ENCODE peak calls at places on chromosomes 7 and 10, in six cellular contexts. One of them, this sample, is unnamed.

GRCh38 chr10:79029478-79030390 is 39.0 kb upstream of the ZMIZ1 start:
- DNase-seq in cardiac fibroblast: no peak
- DNase-seq in neural crest cell: no peak
- DNase-seq in endodermal cell: peak
- DNase-seq in bronchial epithelial cell: no peak
- DNase-seq in WERI-Rb-1: peak
- DNase-seq in this sample: no peak

GRCh38 chr10:61486738-61487396 is 33.7 kb upstream of the TMEM26 start:
- DNase-seq in endodermal cell: no peak
- DNase-seq in bronchial epithelial cell: peak
- DNase-seq in neural crest cell: no peak
- DNase-seq in WERI-Rb-1: no peak
- DNase-seq in cardiac fibroblast: peak
- DNase-seq in this sample: no peak

GRCh38 chr7:77674878-77675277 is 21.4 kb upstream of the RSBN1L start:
- DNase-seq in endodermal cell: no peak
- DNase-seq in bronchial epithelial cell: peak
- DNase-seq in WERI-Rb-1: no peak
- DNase-seq in cardiac fibroblast: peak
- DNase-seq in neural crest cell: no peak
- DNase-seq in this sample: no peak

GRCh38 chr7:38070718-38071117 is 107.3 kb upstream of the STARD3NL start:
- DNase-seq in WERI-Rb-1: peak
- DNase-seq in bronchial epithelial cell: peak
- DNase-seq in neural crest cell: no peak
- DNase-seq in cardiac fibroblast: peak
- DNase-seq in endodermal cell: peak
- DNase-seq in this sample: no peak

GRCh38 chr10:113907166-113907565 is 52.7 kb downstream of the NHLRC2 start:
- DNase-seq in bronchial epithelial cell: no peak
- DNase-seq in WERI-Rb-1: no peak
- DNase-seq in endodermal cell: no peak
- DNase-seq in cardiac fibroblast: peak
- DNase-seq in neural crest cell: no peak
- DNase-seq in this sample: no peak

GRCh38 chr7:102291056-102291915 is 4.6 kb downstream of the SH2B2 start:
- DNase-seq in WERI-Rb-1: no peak
- DNase-seq in neural crest cell: no peak
- DNase-seq in cardiac fibroblast: no peak
- DNase-seq in endodermal cell: no peak
- DNase-seq in bronchial epithelial cell: peak
- DNase-seq in this sample: no peak

GRCh38 chr10:1203216-1203615 is 147.0 kb downstream of the WDR37 start:
- DNase-seq in cardiac fibroblast: no peak
- DNase-seq in bronchial epithelial cell: no peak
- DNase-seq in WERI-Rb-1: no peak
- DNase-seq in endodermal cell: no peak
- DNase-seq in neural crest cell: no peak
- DNase-seq in this sample: no peak

GRCh38 chr7:103574536-103574935 is 128.5 kb upstream of the SLC26A5 start:
- DNase-seq in cardiac fibroblast: no peak
- DNase-seq in endodermal cell: no peak
- DNase-seq in WERI-Rb-1: no peak
- DNase-seq in neural crest cell: no peak
- DNase-seq in bronchial epithelial cell: no peak
- DNase-seq in this sample: no peak

GRCh38 chr7:131292141-131292905 is 35.4 kb upstream of the MKLN1 start:
- DNase-seq in bronchial epithelial cell: no peak
- DNase-seq in WERI-Rb-1: no peak
- DNase-seq in neural crest cell: no peak
- DNase-seq in endodermal cell: no peak
- DNase-seq in cardiac fibroblast: no peak
- DNase-seq in this sample: no peak

GRCh38 chr10:73576178-73576889 is 14.8 kb downstream of the USP54 start:
- DNase-seq in WERI-Rb-1: no peak
- DNase-seq in neural crest cell: no peak
- DNase-seq in endodermal cell: no peak
- DNase-seq in cardiac fibroblast: peak
- DNase-seq in bronchial epithelial cell: peak
- DNase-seq in this sample: no peak

GRCh38 chr10:80159166-80159888 is 26.8 kb downstream of the PLAC9 start:
- DNase-seq in bronchial epithelial cell: no peak
- DNase-seq in endodermal cell: no peak
- DNase-seq in neural crest cell: no peak
- DNase-seq in cardiac fibroblast: no peak
- DNase-seq in WERI-Rb-1: no peak
- DNase-seq in this sample: no peak

GRCh38 chr7:144784943-144785342 is 50.9 kb downstream of the TPK1 start:
- DNase-seq in cardiac fibroblast: peak
- DNase-seq in neural crest cell: no peak
- DNase-seq in bronchial epithelial cell: no peak
- DNase-seq in endodermal cell: no peak
- DNase-seq in WERI-Rb-1: no peak
- DNase-seq in this sample: no peak

GRCh38 chr10:85124592-85124991 is 796.2 kb downstream of the CCSER2 start:
- DNase-seq in endodermal cell: no peak
- DNase-seq in neural crest cell: no peak
- DNase-seq in bronchial epithelial cell: peak
- DNase-seq in WERI-Rb-1: no peak
- DNase-seq in cardiac fibroblast: no peak
- DNase-seq in this sample: no peak

GRCh38 chr7:17075601-17076000 is 193.8 kb upstream of the AGR3 start:
- DNase-seq in cardiac fibroblast: no peak
- DNase-seq in endodermal cell: no peak
- DNase-seq in neural crest cell: no peak
- DNase-seq in bronchial epithelial cell: no peak
- DNase-seq in WERI-Rb-1: no peak
- DNase-seq in this sample: no peak

GRCh38 chr10:13839430-13839986 is 252.7 kb downstream of the PRPF18 start:
- DNase-seq in endodermal cell: peak
- DNase-seq in cardiac fibroblast: peak
- DNase-seq in bronchial epithelial cell: peak
- DNase-seq in neural crest cell: no peak
- DNase-seq in WERI-Rb-1: no peak
- DNase-seq in this sample: no peak

GRCh38 chr7:1902231-1902855 is 232.3 kb downstream of the ELFN1 start:
- DNase-seq in cardiac fibroblast: no peak
- DNase-seq in bronchial epithelial cell: no peak
- DNase-seq in endodermal cell: no peak
- DNase-seq in WERI-Rb-1: no peak
- DNase-seq in neural crest cell: no peak
- DNase-seq in this sample: no peak

GRCh38 chr7:25305831-25306230 is 77.5 kb upstream of the NPVF start:
- DNase-seq in cardiac fibroblast: no peak
- DNase-seq in bronchial epithelial cell: peak
- DNase-seq in endodermal cell: no peak
- DNase-seq in WERI-Rb-1: no peak
- DNase-seq in neural crest cell: no peak
- DNase-seq in this sample: no peak

GRCh38 chr10:6669269-6669859 is 89.3 kb upstream of the PRKCQ start:
- DNase-seq in neural crest cell: peak
- DNase-seq in cardiac fibroblast: peak
- DNase-seq in bronchial epithelial cell: peak
- DNase-seq in WERI-Rb-1: no peak
- DNase-seq in endodermal cell: peak
- DNase-seq in this sample: no peak

GRCh38 chr7:116948934-116949333 is 4.4 kb upstream of the ST7 start:
- DNase-seq in cardiac fibroblast: no peak
- DNase-seq in endodermal cell: no peak
- DNase-seq in WERI-Rb-1: no peak
- DNase-seq in bronchial epithelial cell: no peak
- DNase-seq in neural crest cell: no peak
- DNase-seq in this sample: no peak

GRCh38 chr10:77919713-77920108 is 6.8 kb downstream of the DLG5 start:
- DNase-seq in WERI-Rb-1: no peak
- DNase-seq in endodermal cell: no peak
- DNase-seq in bronchial epithelial cell: peak
- DNase-seq in cardiac fibroblast: peak
- DNase-seq in neural crest cell: no peak
- DNase-seq in this sample: no peak

GRCh38 chr7:45217358-45217757 is 59.8 kb downstream of the RAMP3 start:
- DNase-seq in endodermal cell: peak
- DNase-seq in bronchial epithelial cell: peak
- DNase-seq in neural crest cell: peak
- DNase-seq in cardiac fibroblast: peak
- DNase-seq in WERI-Rb-1: peak
- DNase-seq in this sample: no peak

GRCh38 chr7:39908141-39908540 is 41.9 kb upstream of the CDK13 start:
- DNase-seq in bronchial epithelial cell: no peak
- DNase-seq in neural crest cell: no peak
- DNase-seq in endodermal cell: no peak
- DNase-seq in cardiac fibroblast: no peak
- DNase-seq in WERI-Rb-1: no peak
- DNase-seq in this sample: no peak

GRCh38 chr7:39910108-39910869 is 39.8 kb upstream of the CDK13 start:
- DNase-seq in endodermal cell: no peak
- DNase-seq in cardiac fibroblast: peak
- DNase-seq in WERI-Rb-1: no peak
- DNase-seq in bronchial epithelial cell: no peak
- DNase-seq in neural crest cell: no peak
- DNase-seq in this sample: no peak

GRCh38 chr7:39908973-39909372 is 41.1 kb upstream of the CDK13 start:
- DNase-seq in neural crest cell: no peak
- DNase-seq in endodermal cell: no peak
- DNase-seq in cardiac fibroblast: no peak
- DNase-seq in WERI-Rb-1: no peak
- DNase-seq in bronchial epithelial cell: no peak
- DNase-seq in this sample: no peak

GRCh38 chr7:39909526-39909925 is 40.5 kb upstream of the CDK13 start:
- DNase-seq in cardiac fibroblast: no peak
- DNase-seq in WERI-Rb-1: no peak
- DNase-seq in endodermal cell: no peak
- DNase-seq in bronchial epithelial cell: no peak
- DNase-seq in neural crest cell: no peak
- DNase-seq in this sample: no peak

GRCh38 chr7:39911167-39911566 is 38.9 kb upstream of the CDK13 start:
- DNase-seq in cardiac fibroblast: peak
- DNase-seq in endodermal cell: no peak
- DNase-seq in neural crest cell: no peak
- DNase-seq in bronchial epithelial cell: no peak
- DNase-seq in WERI-Rb-1: no peak
- DNase-seq in this sample: no peak
- TF ChIP-seq CTCF in cardiac fibroblast: no peak
- TF ChIP-seq CTCF in endodermal cell: peak
- TF ChIP-seq CTCF in neural crest cell: no peak
- TF ChIP-seq CTCF in bronchial epithelial cell: no peak
- TF ChIP-seq CTCF in WERI-Rb-1: no peak
- TF ChIP-seq CTCF in this sample: no peak

DNA sequence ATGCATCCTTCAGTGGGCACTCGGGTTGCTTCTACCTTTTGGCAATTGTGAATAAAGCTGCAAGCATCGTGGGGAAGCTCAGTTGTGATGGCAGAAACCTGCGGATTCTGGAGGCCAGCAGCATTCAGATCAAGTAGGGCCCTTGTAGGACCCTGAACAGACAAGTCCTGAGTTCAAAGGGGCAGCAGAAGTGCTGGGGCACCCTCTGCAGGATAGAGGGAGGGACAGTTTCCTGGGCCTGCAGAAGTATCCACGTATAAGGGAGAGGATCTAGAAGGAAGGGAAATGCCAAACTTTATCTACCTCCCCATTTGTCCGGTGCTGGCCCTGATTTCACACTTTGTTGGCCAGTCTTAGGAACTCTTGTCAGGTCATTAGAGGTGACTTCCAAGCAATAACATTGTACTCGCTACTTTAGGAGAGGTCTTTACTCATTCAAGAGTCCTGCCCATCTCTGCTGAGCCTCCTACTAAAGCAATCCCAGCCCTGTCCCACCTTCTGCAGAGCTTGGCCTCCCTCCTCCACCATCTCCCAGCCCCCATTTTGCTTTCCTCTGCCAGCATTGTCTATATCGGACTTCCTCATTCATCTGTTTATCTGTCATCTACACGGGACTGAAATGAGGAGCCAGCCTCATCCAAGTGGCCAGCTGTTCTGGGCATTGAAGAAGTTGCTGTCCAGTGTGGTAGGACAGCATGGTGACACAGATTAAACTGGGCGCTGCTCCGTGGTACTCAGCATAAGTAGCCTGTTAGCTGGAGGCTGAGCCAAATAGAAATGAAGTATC is 26.6 kb upstream of the R3HCC1L start:
- DNase-seq in neural crest cell: no peak
- DNase-seq in bronchial epithelial cell: no peak
- DNase-seq in WERI-Rb-1: peak
- DNase-seq in endodermal cell: no peak
- DNase-seq in cardiac fibroblast: no peak
- DNase-seq in this sample: no peak
- TF ChIP-seq CTCF in neural crest cell: no peak
- TF ChIP-seq CTCF in bronchial epithelial cell: no peak
- TF ChIP-seq CTCF in WERI-Rb-1: peak
- TF ChIP-seq CTCF in endodermal cell: peak
- TF ChIP-seq CTCF in cardiac fibroblast: no peak
- TF ChIP-seq CTCF in this sample: no peak

GRCh38 chr10:70513848-70514309 is 35.3 kb downstream of the PALD1 start:
- DNase-seq in endodermal cell: peak
- DNase-seq in WERI-Rb-1: no peak
- DNase-seq in bronchial epithelial cell: no peak
- DNase-seq in neural crest cell: no peak
- DNase-seq in cardiac fibroblast: no peak
- DNase-seq in this sample: no peak

GRCh38 chr10:70515035-70515702 is 36.6 kb downstream of the PALD1 start:
- DNase-seq in WERI-Rb-1: no peak
- DNase-seq in bronchial epithelial cell: no peak
- DNase-seq in neural crest cell: no peak
- DNase-seq in cardiac fibroblast: no peak
- DNase-seq in endodermal cell: no peak
- DNase-seq in this sample: no peak

GRCh38 chr10:70510904-70511303 is 32.3 kb downstream of the PALD1 start:
- DNase-seq in bronchial epithelial cell: no peak
- DNase-seq in WERI-Rb-1: no peak
- DNase-seq in endodermal cell: no peak
- DNase-seq in neural crest cell: no peak
- DNase-seq in cardiac fibroblast: no peak
- DNase-seq in this sample: no peak

GRCh38 chr10:70512149-70512611 is 33.6 kb downstream of the PALD1 start:
- DNase-seq in bronchial epithelial cell: no peak
- DNase-seq in endodermal cell: no peak
- DNase-seq in WERI-Rb-1: no peak
- DNase-seq in neural crest cell: no peak
- DNase-seq in cardiac fibroblast: no peak
- DNase-seq in this sample: no peak

DNA sequence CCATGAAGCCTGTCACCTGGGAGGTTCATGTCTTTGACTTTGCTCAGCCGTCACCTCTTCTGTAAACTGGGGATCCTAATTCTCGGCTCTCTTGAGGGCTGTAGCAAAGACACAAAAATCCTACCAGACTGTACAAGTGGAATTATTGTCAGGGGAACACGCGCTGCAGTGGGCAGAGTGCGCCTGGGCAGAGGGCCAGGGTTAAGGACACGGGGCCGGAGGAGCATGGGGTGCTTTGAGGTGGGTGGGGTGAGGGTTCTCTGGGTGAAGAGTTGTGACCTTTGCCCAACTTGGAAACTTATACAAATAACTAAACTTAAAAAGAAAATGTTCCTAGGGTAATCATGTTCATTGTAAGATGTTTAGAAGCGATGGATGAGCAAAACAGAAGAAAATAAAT is 36.0 kb downstream of the PALD1 start:
- DNase-seq in bronchial epithelial cell: no peak
- DNase-seq in endodermal cell: no peak
- DNase-seq in neural crest cell: no peak
- DNase-seq in WERI-Rb-1: no peak
- DNase-seq in cardiac fibroblast: no peak
- DNase-seq in this sample: no peak
- TF ChIP-seq CTCF in bronchial epithelial cell: no peak
- TF ChIP-seq CTCF in endodermal cell: no peak
- TF ChIP-seq CTCF in neural crest cell: no peak
- TF ChIP-seq CTCF in WERI-Rb-1: no peak
- TF ChIP-seq CTCF in cardiac fibroblast: no peak
- TF ChIP-seq CTCF in this sample: no peak

GRCh38 chr10:12068467-12069269 is at the start of gene DHTKD1:
- DNase-seq in WERI-Rb-1: peak
- DNase-seq in endodermal cell: peak
- DNase-seq in neural crest cell: peak
- DNase-seq in bronchial epithelial cell: peak
- DNase-seq in cardiac fibroblast: peak
- DNase-seq in this sample: peak
- TF ChIP-seq CTCF in WERI-Rb-1: peak
- TF ChIP-seq CTCF in endodermal cell: peak
- TF ChIP-seq CTCF in neural crest cell: peak
- TF ChIP-seq CTCF in bronchial epithelial cell: peak
- TF ChIP-seq CTCF in cardiac fibroblast: peak
- TF ChIP-seq CTCF in this sample: no peak